ENCODE peak calls at places on chromosomes 6 and 20, in five cellular contexts. B is mesothelial cell of epicardium, H is midbrain, A is ovary, K is posterior cingulate gyrus. L is an unnamed sample.

GRCh38 chr6:41367700-41368099 is 32.3 kb downstream of the NCR2 start:
- DNase-seq in B (peak), H (peak), A (peak), K (peak), L (no peak)

GRCh38 chr6:13762648-13763441 is 51.2 kb upstream of the RANBP9 start:
- DNase-seq in B (no peak), H (peak), A (peak), K (peak), L (peak)

GRCh38 chr6:31572041-31572911 is at the start of gene LTA:
- DNase-seq in B (no peak), H (no peak), A (no peak), K (no peak), L (no peak)

GRCh38 chr6:149012040-149012545 is 265.3 kb downstream of the UST start:
- DNase-seq in B (no peak), H (no peak), A (no peak), K (no peak), L (no peak)

GRCh38 chr6:118896339-118897136 is 2.6 kb downstream of the ASF1A start:
- DNase-seq in B (no peak), H (no peak), A (no peak), K (no peak), L (no peak)

GRCh38 chr20:25058797-25059486 is 1.0 kb upstream of the ACSS1 start:
- DNase-seq in B (no peak), H (no peak), A (no peak), K (no peak), L (no peak)

GRCh38 chr6:27293436-27294152 is 18.5 kb downstream of the POM121L2 start:
- DNase-seq in B (peak), H (no peak), A (no peak), K (no peak), L (no peak)

GRCh38 chr6:139699335-139699734 is 324.9 kb upstream of the CITED2 start:
- DNase-seq in B (no peak), H (no peak), A (no peak), K (no peak), L (no peak)

GRCh38 chr6:36822506-36823269 is 16.6 kb downstream of the CPNE5 start:
- DNase-seq in B (no peak), H (no peak), A (no peak), K (no peak), L (no peak)

GRCh38 chr6:117919775-117920492 is 12.9 kb downstream of the SLC35F1 start:
- DNase-seq in B (peak), H (peak), A (peak), K (peak), L (no peak)

GRCh38 chr6:148193063-148193680 is 149.5 kb upstream of the SASH1 start:
- DNase-seq in B (no peak), H (no peak), A (no peak), K (no peak), L (no peak)

GRCh38 chr6:12158686-12159415 is 131.3 kb upstream of the EDN1 start:
- DNase-seq in B (no peak), H (no peak), A (no peak), K (no peak), L (no peak)

GRCh38 chr20:50719328-50719727 is 12.1 kb upstream of the PARD6B start:
- DNase-seq in B (no peak), H (no peak), A (no peak), K (no peak), L (no peak)

GRCh38 chr6:100664274-100665040 is 199.7 kb upstream of the SIM1 start:
- DNase-seq in B (no peak), H (peak), A (no peak), K (no peak), L (no peak)

GRCh38 chr6:107819976-107820551 is 4.0 kb downstream of the SCML4 start:
- DNase-seq in B (no peak), H (no peak), A (no peak), K (no peak), L (peak)

GRCh38 chr6:15363164-15363522 is 117.3 kb downstream of the JARID2 start:
- DNase-seq in B (no peak), H (no peak), A (no peak), K (no peak), L (no peak)

GRCh38 chr20:62059926-62060630 is 5.6 kb downstream of the TAF4 start:
- DNase-seq in B (no peak), H (no peak), A (no peak), K (no peak), L (no peak)

GRCh38 chr6:41713650-41714291 is 21.6 kb downstream of the TFEB start:
- DNase-seq in B (no peak), H (no peak), A (no peak), K (no peak), L (no peak)

GRCh38 chr6:142725024-142725770 is 219.8 kb downstream of the HIVEP2 start:
- DNase-seq in B (no peak), H (no peak), A (no peak), K (no peak), L (no peak)